ENCODE peak calls at places on chromosomes 2 and 18, in eight cellular contexts. Z, V, X, G, O, U, N and Q are unnamed samples.

GRCh38 chr18:62030091-62030985 is 137.5 kb upstream of the RNF152 start:
- DNase-seq in U (no peak), Z (no peak), G (no peak), O (no peak), N (no peak), V (no peak), X (no peak), Q (no peak)

GRCh38 chr2:104638162-104638561 is 215.8 kb upstream of the POU3F3 start:
- DNase-seq in N (no peak), G (no peak), X (no peak), V (no peak), U (no peak), O (no peak), Z (no peak), Q (no peak)

GRCh38 chr2:221671515-221671914 is 99.4 kb upstream of the EPHA4 start:
- DNase-seq in Z (no peak), G (no peak), O (no peak), N (no peak), V (no peak), U (no peak), X (no peak), Q (no peak)

GRCh38 chr2:178005756-178006155 is 66.8 kb downstream of the PDE11A start:
- DNase-seq in O (no peak), Z (no peak), G (no peak), U (no peak), N (no peak), V (no peak), X (no peak), Q (no peak)

GRCh38 chr18:24051256-24051947 is 36.8 kb downstream of the TTC39C start:
- DNase-seq in X (no peak), N (no peak), G (peak), Z (no peak), O (no peak), V (no peak), U (no peak), Q (no peak)

GRCh38 chr18:74947417-74947816 is 261.5 kb downstream of the PTGR3 start:
- DNase-seq in Z (no peak), N (no peak), V (no peak), U (no peak), G (no peak), X (no peak), O (no peak), Q (no peak)

GRCh38 chr2:241769819-241770184 is 6.8 kb upstream of the GAL3ST2 start:
- DNase-seq in X (no peak), U (no peak), Z (no peak), O (no peak), N (no peak), V (no peak), G (no peak), Q (no peak)

GRCh38 chr2:148932536-148932935 is 57.5 kb downstream of the KIF5C start:
- DNase-seq in V (no peak), G (no peak), X (no peak), Z (no peak), N (no peak), U (no peak), O (no peak), Q (no peak)

GRCh38 chr2:222976521-222977076 is 75.4 kb upstream of the KCNE4 start:
- DNase-seq in X (no peak), U (no peak), G (no peak), O (no peak), V (no peak), N (no peak), Z (no peak), Q (no peak)

GRCh38 chr2:227182765-227183164 is 18.3 kb downstream of the COL4A3 start:
- DNase-seq in Z (no peak), N (no peak), O (no peak), G (no peak), V (no peak), U (no peak), X (no peak), Q (no peak)

GRCh38 chr2:133166024-133166423 is 402.2 kb downstream of the NCKAP5 start:
- DNase-seq in U (no peak), G (no peak), V (no peak), X (no peak), N (no peak), Z (no peak), O (no peak), Q (no peak)

GRCh38 chr2:105328281-105329196 is 996 bp downstream of the TGFBRAP1 start:
- DNase-seq in V (peak), O (no peak), Z (no peak), X (no peak), G (peak), N (no peak), U (peak), Q (no peak)

GRCh38 chr2:240564191-240564570 is 4.0 kb downstream of the DUSP28 start:
- DNase-seq in V (no peak), G (no peak), X (no peak), Z (no peak), N (no peak), O (no peak), U (no peak), Q (no peak)

GRCh38 chr2:240560084-240560479 is at the start of gene DUSP28:
- DNase-seq in Z (peak), X (peak), U (peak), N (peak), V (peak), G (peak), O (peak), Q (no peak)

GRCh38 chr2:240560480-240561324 is 545 bp downstream of the DUSP28 start:
- DNase-seq in V (peak), X (peak), O (peak), G (peak), N (peak), U (peak), Z (peak), Q (peak)

GRCh38 chr2:240559271-240559670 is 886 bp upstream of the DUSP28 start:
- DNase-seq in Z (no peak), O (no peak), V (no peak), N (no peak), G (no peak), U (no peak), X (no peak), Q (no peak)

GRCh38 chr2:240561325-240561971 is 1.3 kb downstream of the DUSP28 start:
- DNase-seq in X (no peak), N (no peak), U (peak), O (no peak), Z (no peak), G (peak), V (no peak), Q (no peak)
- TF ChIP-seq POLR2A in X (no peak), N (no peak), U (peak), O (no peak), Z (no peak), G (no peak), V (no peak), Q (peak)

GRCh38 chr2:170973492-170974303 is 44.6 kb downstream of the GORASP2 start:
- DNase-seq in X (peak), N (peak), U (peak), O (peak), G (peak), Z (peak), V (peak), Q (no peak)
- TF ChIP-seq POLR2A in X (no peak), N (no peak), U (peak), O (peak), G (peak), Z (peak), V (peak), Q (peak)

GRCh38 chr2:74373985-74374384 is 6.1 kb downstream of the DCTN1 start:
- DNase-seq in O (no peak), V (no peak), N (no peak), X (no peak), G (no peak), U (no peak), Z (no peak), Q (no peak)

GRCh38 chr2:74373189-74373588 is 6.9 kb downstream of the DCTN1 start:
- DNase-seq in U (no peak), G (peak), X (peak), V (no peak), O (peak), N (no peak), Z (no peak), Q (no peak)

GRCh38 chr2:74372674-74373073 is 7.4 kb downstream of the DCTN1 start:
- DNase-seq in G (no peak), N (no peak), Z (no peak), U (no peak), X (no peak), V (no peak), O (no peak), Q (no peak)

GRCh38 chr2:74375838-74376237 is 4.3 kb downstream of the DCTN1 start:
- DNase-seq in X (no peak), O (no peak), V (no peak), G (no peak), N (no peak), U (no peak), Z (no peak), Q (no peak)

GRCh38 chr2:74374509-74375205 is 5.5 kb downstream of the DCTN1 start:
- DNase-seq in X (peak), V (peak), U (peak), Z (no peak), O (peak), G (peak), N (peak), Q (no peak)
- TF ChIP-seq POLR2A in X (no peak), V (no peak), U (no peak), Z (no peak), O (no peak), G (no peak), N (no peak), Q (no peak)

DNA sequence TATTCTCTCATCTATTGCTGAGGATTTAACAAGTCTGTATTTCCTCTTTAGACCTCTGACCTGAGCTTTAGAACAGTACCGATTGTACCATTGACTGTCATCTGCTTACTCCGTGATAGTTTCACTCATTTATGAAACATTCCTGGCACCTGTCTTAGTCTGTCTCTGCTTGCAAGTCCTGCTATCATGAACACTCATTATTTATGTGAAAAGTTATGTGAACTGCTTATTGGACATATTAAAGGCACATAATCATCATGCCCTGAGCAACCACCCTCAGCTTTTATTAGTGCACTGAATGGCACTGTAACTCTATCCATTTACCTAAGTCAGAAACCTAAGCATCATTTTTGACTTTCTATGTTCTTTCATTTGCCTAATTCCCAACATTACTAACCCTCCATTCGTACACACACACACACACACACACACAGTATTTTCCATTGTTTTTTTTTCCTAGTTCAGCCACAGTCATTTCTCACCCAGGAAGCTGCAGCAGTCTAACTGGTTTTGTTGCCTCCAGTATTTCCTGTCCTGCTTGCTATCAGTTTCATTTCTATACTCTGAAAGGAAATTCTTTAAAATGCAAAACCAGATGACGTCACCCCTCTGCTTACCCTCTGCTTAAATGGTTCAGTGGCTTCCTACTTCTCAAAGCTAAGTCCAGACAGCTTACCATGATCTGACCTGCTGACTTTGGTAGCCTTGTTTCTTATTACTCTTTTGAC is 146.1 kb downstream of the HAUS1 start:
- DNase-seq in O (no peak), Z (peak), N (no peak), X (no peak), G (no peak), U (peak), V (peak), Q (no peak)
- TF ChIP-seq POLR2A in O (no peak), Z (no peak), N (no peak), X (no peak), G (no peak), U (no peak), V (no peak), Q (no peak)

GRCh38 chr18:44759925-44760342 is 79.2 kb downstream of the SETBP1 start:
- DNase-seq in Z (no peak), X (no peak), O (no peak), U (no peak), N (no peak), G (no peak), V (no peak), Q (no peak)
- TF ChIP-seq POLR2A in Z (peak), X (no peak), O (no peak), U (no peak), N (no peak), G (no peak), V (no peak), Q (no peak)

GRCh38 chr2:33236457-33236856 is 240.0 kb upstream of the RASGRP3 start:
- DNase-seq in Z (no peak), O (no peak), N (no peak), X (no peak), V (no peak), U (peak), G (no peak), Q (no peak)
- TF ChIP-seq POLR2A in Z (no peak), O (no peak), N (no peak), X (no peak), V (no peak), U (no peak), G (no peak), Q (no peak)

DNA sequence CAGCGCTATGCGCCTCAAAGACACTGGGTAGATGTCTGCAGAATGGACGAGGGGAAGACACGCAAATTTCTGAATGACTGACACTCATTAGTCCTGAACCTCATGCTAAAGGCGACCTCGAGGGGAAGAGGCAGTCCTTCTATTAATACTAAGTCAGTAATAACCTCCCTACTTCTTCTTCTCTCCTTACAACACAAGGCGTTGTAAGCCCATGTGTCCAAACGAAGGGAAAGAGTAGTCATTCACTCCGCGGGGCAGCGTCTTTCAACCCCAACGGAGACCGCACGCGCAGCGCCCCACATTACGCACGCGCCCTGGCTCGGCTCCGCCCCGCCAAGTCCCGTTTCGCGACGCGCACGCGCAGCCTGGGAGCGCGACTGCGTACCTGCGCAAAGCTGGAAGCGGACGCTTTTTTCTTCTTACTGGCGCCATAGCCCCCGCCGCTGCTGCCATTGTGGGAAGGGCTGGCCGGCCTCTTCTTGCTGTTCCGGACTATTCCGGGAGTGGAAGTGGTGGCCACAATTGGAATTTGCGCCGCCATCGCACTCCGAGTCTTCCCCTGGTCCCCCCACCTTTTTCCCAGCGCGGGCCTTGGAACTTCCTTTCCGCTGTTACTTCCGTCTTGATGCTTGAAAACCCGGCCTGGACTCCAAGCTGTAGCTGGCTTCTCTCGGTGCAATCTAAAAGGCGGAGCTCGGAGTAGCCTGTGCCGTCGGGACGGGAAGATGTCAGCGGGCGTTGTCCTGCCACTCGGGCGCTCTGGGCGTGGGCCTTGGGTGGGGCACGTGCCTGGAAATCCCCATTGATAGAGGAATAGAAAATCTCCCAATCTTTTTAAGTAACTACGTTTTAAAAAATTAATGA is at the start of gene INO80C:
- DNase-seq in Z (peak), U (peak), G (peak), X (peak), O (peak), N (peak), V (peak), Q (peak)
- TF ChIP-seq POLR2A in Z (peak), U (peak), G (peak), X (peak), O (peak), N (peak), V (peak), Q (no peak)

GRCh38 chr2:174596994-174597346 is 634 bp downstream of the WIPF1 start:
- DNase-seq in N (no peak), V (no peak), Z (no peak), G (no peak), O (no peak), U (no peak), X (no peak), Q (no peak)

GRCh38 chr2:174599310-174599941 is 1.8 kb upstream of the WIPF1 start:
- DNase-seq in U (no peak), Z (no peak), N (no peak), X (no peak), O (no peak), V (no peak), G (no peak), Q (no peak)

GRCh38 chr2:174595415-174595814 is 2.2 kb downstream of the WIPF1 start:
- DNase-seq in X (no peak), U (no peak), N (no peak), O (no peak), V (no peak), Z (no peak), G (no peak), Q (no peak)

GRCh38 chr2:174595904-174596397 is 1.7 kb downstream of the WIPF1 start:
- DNase-seq in U (no peak), Z (no peak), O (no peak), V (no peak), G (no peak), N (no peak), X (no peak), Q (no peak)

GRCh38 chr2:174597347-174598047 is at the start of gene WIPF1:
- DNase-seq in V (no peak), U (peak), G (no peak), O (no peak), N (no peak), Z (no peak), X (no peak), Q (peak)
- TF ChIP-seq POLR2A in V (no peak), U (no peak), G (no peak), O (peak), N (no peak), Z (peak), X (no peak), Q (peak)

GRCh38 chr2:111883661-111884591 is at the start of gene ANAPC1:
- DNase-seq in N (peak), G (peak), Z (peak), X (peak), U (peak), O (peak), V (peak), Q (peak)
- TF ChIP-seq POLR2A in N (peak), G (peak), Z (peak), X (no peak), U (peak), O (peak), V (peak), Q (peak)